ENCODE peak calls at places on chromosomes 5 and 9, in eight cellular contexts. J, W, V, U, D, Z, B and I are unnamed samples.

GRCh38 chr9:123391233-123391632 is 35.2 kb downstream of the CRB2 start:
- DNase-seq in Z (no peak), D (no peak), W (no peak), J (no peak), V (no peak), B (no peak), U (no peak), I (no peak)

GRCh38 chr9:131104016-131104740 is 7.8 kb downstream of the AIF1L start:
- DNase-seq in V (no peak), D (no peak), Z (no peak), B (no peak), J (no peak), W (no peak), U (no peak), I (no peak)

GRCh38 chr5:1751026-1751863 is 48.4 kb downstream of the MRPL36 start:
- DNase-seq in U (no peak), Z (no peak), D (no peak), W (no peak), V (no peak), J (no peak), B (no peak), I (peak)

GRCh38 chr5:80308526-80308925 is 11.3 kb upstream of the SPZ1 start:
- DNase-seq in U (no peak), Z (no peak), V (no peak), B (no peak), W (no peak), D (no peak), J (no peak), I (no peak)

GRCh38 chr5:167030500-167031120 is 1260.8 kb upstream of the WWC1 start:
- DNase-seq in D (peak), W (no peak), V (no peak), U (peak), Z (no peak), J (no peak), B (no peak), I (no peak)

GRCh38 chr5:90562331-90562730 is 3.7 kb downstream of the ADGRV1 start:
- DNase-seq in V (no peak), D (no peak), W (no peak), J (no peak), B (no peak), Z (no peak), U (no peak), I (no peak)

GRCh38 chr9:6106576-6107339 is 91.3 kb upstream of the RANBP6 start:
- DNase-seq in D (no peak), U (peak), V (peak), B (peak), Z (no peak), J (no peak), W (no peak), I (no peak)

GRCh38 chr5:125484272-125485002 is 738.0 kb upstream of the ZNF608 start:
- DNase-seq in U (peak), V (no peak), J (peak), Z (peak), D (peak), B (no peak), W (peak), I (peak)

GRCh38 chr5:168177831-168178450 is 113.5 kb upstream of the WWC1 start:
- DNase-seq in Z (no peak), W (no peak), V (no peak), B (no peak), U (peak), D (no peak), J (no peak), I (peak)

GRCh38 chr5:140312067-140312790 is 9.3 kb upstream of the PFDN1 start:
- DNase-seq in Z (no peak), V (no peak), U (no peak), W (no peak), B (no peak), D (no peak), J (peak), I (peak)

GRCh38 chr9:135929656-135930445 is 22.5 kb upstream of the CAMSAP1 start:
- DNase-seq in D (no peak), V (no peak), B (no peak), J (no peak), U (no peak), W (no peak), Z (no peak), I (no peak)

GRCh38 chr9:94108584-94108983 is 24.3 kb downstream of the PTPDC1 start:
- DNase-seq in D (no peak), J (no peak), V (no peak), Z (no peak), W (no peak), U (no peak), B (no peak), I (no peak)

GRCh38 chr5:116766470-116766947 is 191.9 kb upstream of the SEMA6A start:
- DNase-seq in Z (peak), B (peak), J (no peak), W (peak), D (no peak), U (no peak), V (peak), I (peak)

GRCh38 chr5:120326651-120327050 is 137.4 kb upstream of the PRR16 start:
- DNase-seq in U (no peak), Z (no peak), B (no peak), V (no peak), J (no peak), W (no peak), D (no peak), I (no peak)

GRCh38 chr5:161089569-161089968 is 237.6 kb upstream of the ATP10B start:
- DNase-seq in W (no peak), Z (no peak), D (no peak), U (no peak), J (no peak), B (no peak), V (no peak), I (no peak)

GRCh38 chr5:52709171-52709925 is 78.4 kb upstream of the ITGA1 start:
- DNase-seq in V (no peak), U (no peak), B (no peak), Z (no peak), J (no peak), D (no peak), W (no peak), I (no peak)

GRCh38 chr9:35811364-35812024 is 568 bp downstream of the SPAG8 start:
- DNase-seq in U (no peak), V (no peak), J (peak), Z (peak), D (no peak), W (peak), B (no peak), I (peak)

GRCh38 chr5:173330151-173330855 is 2.1 kb upstream of the STC2 start:
- DNase-seq in Z (no peak), U (no peak), J (no peak), D (no peak), V (no peak), W (no peak), B (no peak), I (no peak)

GRCh38 chr5:157827429-157827828 is 31.5 kb downstream of the CLINT1 start:
- DNase-seq in Z (no peak), J (no peak), D (no peak), U (no peak), V (no peak), B (no peak), W (no peak), I (no peak)

GRCh38 chr9:18979367-18979766 is 53.6 kb downstream of the SAXO1 start:
- DNase-seq in J (no peak), D (no peak), U (no peak), V (no peak), W (no peak), Z (no peak), B (no peak), I (no peak)

GRCh38 chr9:6048039-6048438 is 32.6 kb upstream of the RANBP6 start:
- DNase-seq in W (no peak), U (no peak), B (no peak), Z (no peak), D (no peak), J (no peak), V (no peak), I (no peak)

GRCh38 chr9:20292002-20292401 is 330.3 kb downstream of the MLLT3 start:
- DNase-seq in D (no peak), U (peak), J (no peak), W (no peak), Z (no peak), B (no peak), V (no peak), I (no peak)

GRCh38 chr5:35247645-35248034 is 17.4 kb upstream of the PRLR start:
- DNase-seq in J (peak), Z (peak), D (no peak), V (no peak), U (no peak), B (no peak), W (no peak), I (no peak)

GRCh38 chr5:59062986-59063683 is 480.3 kb downstream of the RAB3C start:
- DNase-seq in J (no peak), W (no peak), Z (no peak), U (no peak), B (no peak), V (no peak), D (no peak), I (no peak)

GRCh38 chr9:132005896-132006295 is 73.8 kb downstream of the MED27 start:
- DNase-seq in J (no peak), B (no peak), U (no peak), Z (no peak), W (no peak), V (no peak), D (no peak), I (no peak)

GRCh38 chr5:88488566-88488965 is 219.9 kb upstream of the TMEM161B start:
- DNase-seq in V (no peak), W (no peak), U (no peak), J (no peak), Z (no peak), D (no peak), B (no peak), I (no peak)

GRCh38 chr5:115514220-115514619 is 30.4 kb downstream of the FEM1C start:
- DNase-seq in B (no peak), J (no peak), D (no peak), U (no peak), Z (no peak), W (no peak), V (no peak), I (no peak)

GRCh38 chr5:124860271-124860670 is 113.8 kb upstream of the ZNF608 start:
- DNase-seq in V (no peak), U (peak), Z (no peak), D (no peak), W (no peak), B (no peak), J (no peak), I (no peak)

GRCh38 chr5:9339206-9339818 is 206.6 kb downstream of the SEMA5A start:
- DNase-seq in W (no peak), B (no peak), Z (no peak), V (peak), J (no peak), U (peak), D (no peak), I (no peak)

GRCh38 chr5:125198270-125198974 is 452.0 kb upstream of the ZNF608 start:
- DNase-seq in Z (peak), J (peak), U (peak), W (peak), D (peak), B (no peak), V (no peak), I (peak)

GRCh38 chr5:74991522-74991921 is 60.8 kb downstream of the GCNT4 start:
- DNase-seq in D (no peak), J (no peak), B (no peak), W (no peak), V (no peak), Z (no peak), U (no peak), I (no peak)

GRCh38 chr5:74994791-74995190 is 57.6 kb downstream of the GCNT4 start:
- DNase-seq in W (no peak), B (no peak), U (no peak), J (no peak), V (no peak), Z (no peak), D (no peak), I (no peak)

GRCh38 chr5:74993743-74994142 is 58.6 kb downstream of the GCNT4 start:
- DNase-seq in W (no peak), J (peak), Z (no peak), B (no peak), V (no peak), U (no peak), D (no peak), I (no peak)

GRCh38 chr5:74990194-74990593 is 62.2 kb downstream of the GCNT4 start:
- DNase-seq in V (no peak), B (no peak), J (no peak), D (no peak), Z (no peak), U (no peak), W (no peak), I (no peak)

DNA sequence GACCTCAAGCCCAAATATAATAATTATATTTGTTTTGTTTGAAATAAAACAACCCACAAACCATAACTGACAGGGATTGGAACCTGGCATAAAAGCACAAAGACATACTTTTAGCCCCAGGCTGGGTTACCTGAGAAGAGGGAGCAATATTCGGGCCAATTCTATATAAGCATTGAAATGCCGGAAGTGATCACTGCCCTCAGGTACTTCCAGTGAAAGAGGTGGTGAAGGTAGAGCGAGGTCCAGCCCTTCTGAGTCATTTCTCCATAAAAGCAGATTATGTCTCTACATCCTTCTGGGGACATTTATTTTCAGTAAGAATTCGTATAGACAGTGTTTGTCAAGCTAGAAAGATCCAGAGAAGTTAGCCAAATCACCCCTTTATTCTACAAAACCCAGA is 59.6 kb downstream of the GCNT4 start:
- DNase-seq in J (no peak), W (no peak), Z (no peak), D (no peak), B (no peak), U (no peak), V (no peak), I (no peak)
- H3K27ac ChIP-seq in J (no peak), W (no peak), Z (no peak), D (no peak), B (no peak), U (no peak), V (no peak), I (no peak)

DNA sequence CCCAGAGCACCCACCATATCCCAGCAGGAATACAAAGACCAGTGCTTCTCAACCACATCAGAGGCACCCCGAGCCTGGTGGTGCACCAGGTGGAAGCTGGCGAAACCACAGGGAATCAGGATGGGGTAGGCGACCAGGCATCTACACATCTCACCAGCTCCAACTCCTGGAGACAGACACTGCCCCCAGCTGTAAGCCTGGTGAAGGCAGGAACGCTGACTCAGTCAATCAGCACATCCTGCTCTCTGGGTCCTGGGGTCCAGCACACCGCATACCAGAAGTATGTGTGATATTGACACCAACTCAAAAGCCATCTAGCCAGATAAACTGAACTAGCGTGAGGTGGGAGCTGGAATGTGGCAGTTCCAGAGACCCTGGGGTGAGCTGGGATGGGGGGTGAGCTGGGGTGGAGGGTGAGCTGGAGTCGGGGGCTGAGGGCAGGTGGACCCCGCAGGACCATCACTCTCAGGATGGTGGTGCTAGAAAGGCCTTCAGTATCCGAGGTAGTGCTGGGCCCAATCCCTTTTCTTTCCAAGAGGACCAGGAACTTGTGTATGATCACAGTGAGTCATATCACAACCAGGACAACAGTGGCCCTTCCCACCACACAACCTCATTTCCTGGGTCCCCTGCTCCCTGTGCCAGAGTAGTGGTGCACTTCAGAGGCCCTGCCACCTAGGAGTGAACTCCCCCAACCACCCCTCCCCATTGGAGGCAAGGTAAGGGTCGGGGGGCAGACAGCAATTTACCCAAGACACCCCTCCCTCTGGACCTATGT is 2.5 kb downstream of the DBN1 start:
- DNase-seq in Z (no peak), W (no peak), D (no peak), U (no peak), J (no peak), B (no peak), V (no peak), I (no peak)
- TF ChIP-seq POLR2AphosphoS5 in Z (no peak), W (no peak), D (no peak), U (no peak), J (no peak), B (no peak), V (no peak), I (no peak)

GRCh38 chr5:163005949-163006348 is 431.4 kb upstream of the CCNG1 start:
- DNase-seq in Z (no peak), W (no peak), D (no peak), U (no peak), V (no peak), B (no peak), J (no peak), I (no peak)
- H3K4me3 ChIP-seq in Z (no peak), W (no peak), D (no peak), U (no peak), V (no peak), B (no peak), J (no peak), I (no peak)

DNA sequence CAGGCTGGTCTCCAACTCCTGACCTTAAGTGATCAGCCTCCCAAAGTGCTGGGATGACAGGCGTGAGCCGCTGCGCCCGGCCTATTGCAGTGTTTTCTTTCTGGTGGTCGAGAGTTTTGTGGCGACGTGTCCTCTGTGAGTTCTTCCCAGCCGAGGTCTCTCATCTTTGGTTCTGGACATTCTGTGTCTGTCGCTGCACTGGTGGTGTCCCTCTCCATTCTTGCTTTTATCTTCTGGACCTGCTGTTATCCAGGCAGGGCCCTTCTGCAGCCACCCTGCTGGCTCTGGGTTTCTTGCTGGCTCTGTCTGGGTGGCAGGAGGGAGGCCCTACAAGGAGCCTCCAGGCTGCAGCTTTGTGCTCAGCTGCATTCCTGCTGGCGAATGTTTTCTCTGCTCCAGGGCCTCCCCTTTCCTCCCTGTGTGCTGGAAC is 49.1 kb upstream of the EXOC3 start:
- DNase-seq in U (no peak), J (no peak), W (peak), Z (peak), B (no peak), D (no peak), V (no peak), I (no peak)
- H3K27ac ChIP-seq in U (no peak), J (no peak), W (no peak), Z (no peak), B (peak), D (no peak), V (no peak), I (no peak)

GRCh38 chr9:133397895-133398294 is 19.9 kb downstream of the REXO4 start:
- DNase-seq in Z (no peak), V (no peak), W (no peak), D (no peak), B (no peak), U (no peak), J (no peak), I (no peak)
- TF ChIP-seq POLR2AphosphoS5 in Z (no peak), V (no peak), W (no peak), D (no peak), B (no peak), U (no peak), J (no peak), I (no peak)

DNA sequence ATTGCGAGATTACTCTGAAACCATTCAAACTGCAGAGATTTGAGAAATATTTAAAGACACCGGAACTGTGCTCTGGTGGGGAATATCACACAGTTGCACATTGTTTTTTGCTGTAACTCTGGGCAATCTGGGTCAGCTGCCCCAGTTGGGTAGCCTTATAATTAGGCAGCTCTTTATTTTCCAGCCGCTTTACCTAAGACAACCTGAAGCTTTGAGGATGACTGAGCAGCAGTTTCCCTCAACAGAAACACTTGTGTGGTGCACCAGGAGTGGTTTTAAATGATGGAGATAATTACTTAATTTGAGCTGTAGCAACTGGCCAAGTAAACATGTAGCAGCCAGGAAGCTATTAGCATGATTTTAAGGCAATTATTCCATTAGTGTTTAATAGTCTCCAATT is 2.9 kb downstream of the PLCXD3 start:
- DNase-seq in U (no peak), B (no peak), J (no peak), W (no peak), Z (no peak), D (no peak), V (no peak), I (no peak)
- H3K4me3 ChIP-seq in U (peak), B (no peak), J (no peak), W (no peak), Z (peak), D (no peak), V (no peak), I (no peak)

DNA sequence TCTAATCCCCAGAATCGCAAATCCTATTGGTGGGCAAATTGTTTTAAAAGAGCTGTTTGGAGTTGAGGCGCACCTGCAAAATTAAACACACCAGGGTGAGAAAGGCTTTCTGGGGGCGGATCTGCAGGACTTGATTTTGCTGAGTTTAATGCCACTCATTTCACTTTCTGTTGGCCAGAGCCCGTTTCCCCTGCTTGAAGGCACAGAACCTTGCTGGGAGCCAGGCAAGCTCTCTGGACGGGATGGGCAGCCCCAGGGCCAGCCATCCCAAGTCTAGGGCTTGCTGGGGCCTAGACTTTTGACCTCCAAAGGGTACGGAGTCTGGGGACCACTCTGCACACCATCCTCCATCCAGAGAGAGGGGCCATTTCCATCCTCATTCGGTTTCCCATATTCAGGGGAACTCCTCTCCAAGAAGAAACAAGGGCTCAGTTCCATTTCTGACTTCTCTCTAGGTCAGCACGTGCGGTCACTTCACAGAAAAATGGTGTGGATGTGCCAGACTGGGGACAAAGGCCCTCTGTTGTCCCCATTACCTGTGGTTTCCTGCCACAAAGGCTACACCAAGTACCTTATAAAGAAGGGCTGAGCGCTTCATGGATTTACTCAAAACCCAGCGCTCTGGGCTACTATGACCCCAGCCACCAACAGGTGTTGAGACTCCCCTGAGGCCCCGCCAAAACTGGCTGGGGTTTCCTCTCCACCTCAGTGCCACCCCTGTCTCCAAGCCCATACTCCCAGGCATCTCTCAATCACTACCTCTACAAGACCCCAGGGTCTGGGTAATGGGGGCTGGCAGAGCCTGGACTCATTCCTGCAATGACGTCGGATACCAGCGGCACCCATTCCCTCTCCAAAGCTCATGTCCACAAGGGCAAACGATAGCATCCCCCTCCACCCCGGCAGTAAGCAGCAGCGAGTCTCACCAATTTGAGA is 170.0 kb downstream of the AUH start:
- DNase-seq in B (no peak), U (no peak), D (no peak), J (no peak), Z (peak), V (no peak), W (peak), I (no peak)
- H3K27ac ChIP-seq in B (no peak), U (peak), D (peak), J (peak), Z (peak), V (peak), W (peak), I (peak)

GRCh38 chr5:87393331-87393730 is 19.4 kb downstream of the CCNH start:
- DNase-seq in U (no peak), W (no peak), Z (no peak), B (no peak), V (no peak), D (no peak), J (no peak), I (no peak)
- TF ChIP-seq POLR2AphosphoS5 in U (peak), W (no peak), Z (no peak), B (no peak), V (no peak), D (no peak), J (no peak), I (no peak)